ENCODE peak calls at places on chromosomes 5 and 9, in nine cellular contexts. One of them, this sample, is unnamed.

GRCh38 chr5:53023969-53024368 is 34.8 kb downstream of the ITGA2 start:
- DNase-seq in heart left ventricle: no peak
- DNase-seq in IMR-90: peak; percentile 95
- DNase-seq in hepatocyte: no peak
- DNase-seq in iPS DF 6.9: no peak
- DNase-seq in neuronal stem cell: no peak
- DNase-seq in HepG2: no peak
- DNase-seq in body of pancreas: no peak
- DNase-seq in cardiac muscle cell: no peak
- DNase-seq in this sample: peak; percentile 35

GRCh38 chr5:75707911-75708509 is 9.2 kb downstream of the POC5 start:
- DNase-seq in iPS DF 6.9: no peak
- DNase-seq in hepatocyte: no peak
- DNase-seq in cardiac muscle cell: no peak
- DNase-seq in body of pancreas: no peak
- DNase-seq in heart left ventricle: no peak
- DNase-seq in IMR-90: peak; percentile 9
- DNase-seq in neuronal stem cell: no peak
- DNase-seq in HepG2: no peak
- DNase-seq in this sample: no peak

GRCh38 chr9:4591123-4591500 is 71.0 kb upstream of the PLPP6 start:
- DNase-seq in HepG2: no peak
- DNase-seq in hepatocyte: no peak
- DNase-seq in neuronal stem cell: no peak
- DNase-seq in iPS DF 6.9: no peak
- DNase-seq in heart left ventricle: no peak
- DNase-seq in IMR-90: no peak
- DNase-seq in body of pancreas: no peak
- DNase-seq in cardiac muscle cell: no peak
- DNase-seq in this sample: no peak

GRCh38 chr9:17003576-17004240 is 131.1 kb upstream of the CNTLN start:
- DNase-seq in HepG2: no peak
- DNase-seq in iPS DF 6.9: no peak
- DNase-seq in neuronal stem cell: no peak
- DNase-seq in heart left ventricle: no peak
- DNase-seq in IMR-90: peak; percentile 83
- DNase-seq in hepatocyte: no peak
- DNase-seq in body of pancreas: no peak
- DNase-seq in cardiac muscle cell: no peak
- DNase-seq in this sample: no peak

GRCh38 chr5:151151793-151152192 is 5.8 kb downstream of the ANXA6 start:
- DNase-seq in heart left ventricle: no peak
- DNase-seq in cardiac muscle cell: no peak
- DNase-seq in hepatocyte: no peak
- DNase-seq in HepG2: no peak
- DNase-seq in body of pancreas: no peak
- DNase-seq in iPS DF 6.9: no peak
- DNase-seq in IMR-90: peak; percentile 47
- DNase-seq in neuronal stem cell: no peak
- DNase-seq in this sample: no peak

GRCh38 chr5:120122711-120123110 is 341.4 kb upstream of the PRR16 start:
- DNase-seq in neuronal stem cell: no peak
- DNase-seq in cardiac muscle cell: no peak
- DNase-seq in heart left ventricle: no peak
- DNase-seq in IMR-90: no peak
- DNase-seq in HepG2: no peak
- DNase-seq in body of pancreas: no peak
- DNase-seq in hepatocyte: no peak
- DNase-seq in iPS DF 6.9: no peak
- DNase-seq in this sample: no peak

GRCh38 chr9:132447346-132447745 is 37.3 kb downstream of the CFAP77 start:
- DNase-seq in heart left ventricle: no peak
- DNase-seq in hepatocyte: no peak
- DNase-seq in HepG2: peak; percentile 21
- DNase-seq in neuronal stem cell: peak; percentile 44
- DNase-seq in IMR-90: no peak
- DNase-seq in cardiac muscle cell: peak; percentile 31
- DNase-seq in iPS DF 6.9: no peak
- DNase-seq in body of pancreas: no peak
- DNase-seq in this sample: no peak

GRCh38 chr9:107684224-107684623 is 194.7 kb upstream of the KLF4 start:
- DNase-seq in cardiac muscle cell: no peak
- DNase-seq in IMR-90: peak; percentile 59
- DNase-seq in hepatocyte: peak; percentile 60
- DNase-seq in heart left ventricle: no peak
- DNase-seq in body of pancreas: no peak
- DNase-seq in neuronal stem cell: no peak
- DNase-seq in HepG2: no peak
- DNase-seq in iPS DF 6.9: no peak
- DNase-seq in this sample: no peak

GRCh38 chr5:90342576-90342975 is 67.0 kb downstream of the CETN3 start:
- DNase-seq in iPS DF 6.9: no peak
- DNase-seq in cardiac muscle cell: no peak
- DNase-seq in neuronal stem cell: no peak
- DNase-seq in hepatocyte: no peak
- DNase-seq in IMR-90: no peak
- DNase-seq in heart left ventricle: no peak
- DNase-seq in HepG2: no peak
- DNase-seq in body of pancreas: no peak
- DNase-seq in this sample: no peak

GRCh38 chr9:13787234-13787833 is 507.8 kb upstream of the MPDZ start:
- DNase-seq in cardiac muscle cell: peak; percentile 40
- DNase-seq in neuronal stem cell: no peak
- DNase-seq in body of pancreas: no peak
- DNase-seq in heart left ventricle: peak; percentile 43
- DNase-seq in IMR-90: peak; percentile 46
- DNase-seq in hepatocyte: peak; percentile 27
- DNase-seq in HepG2: no peak
- DNase-seq in iPS DF 6.9: no peak
- DNase-seq in this sample: no peak

GRCh38 chr5:170265527-170265926 is 32.0 kb downstream of the LCP2 start:
- DNase-seq in IMR-90: no peak
- DNase-seq in hepatocyte: peak; percentile 39
- DNase-seq in HepG2: no peak
- DNase-seq in iPS DF 6.9: no peak
- DNase-seq in body of pancreas: no peak
- DNase-seq in cardiac muscle cell: no peak
- DNase-seq in heart left ventricle: peak; percentile 64
- DNase-seq in neuronal stem cell: no peak
- DNase-seq in this sample: no peak

GRCh38 chr9:121556580-121556979 is 56.9 kb upstream of the GGTA1 start:
- DNase-seq in neuronal stem cell: no peak
- DNase-seq in hepatocyte: peak; percentile 49
- DNase-seq in IMR-90: peak; percentile 98
- DNase-seq in iPS DF 6.9: no peak
- DNase-seq in cardiac muscle cell: no peak
- DNase-seq in HepG2: no peak
- DNase-seq in heart left ventricle: peak; percentile 41
- DNase-seq in body of pancreas: peak; percentile 24
- DNase-seq in this sample: no peak

GRCh38 chr9:136900988-136901515 is 14.7 kb downstream of the TRAF2 start:
- DNase-seq in heart left ventricle: no peak
- DNase-seq in IMR-90: no peak
- DNase-seq in neuronal stem cell: no peak
- DNase-seq in HepG2: no peak
- DNase-seq in hepatocyte: no peak
- DNase-seq in cardiac muscle cell: no peak
- DNase-seq in iPS DF 6.9: no peak
- DNase-seq in body of pancreas: peak; percentile 44
- DNase-seq in this sample: no peak

GRCh38 chr5:138095100-138095907 is 11.5 kb downstream of the WNT8A start:
- DNase-seq in iPS DF 6.9: no peak
- DNase-seq in heart left ventricle: no peak
- DNase-seq in IMR-90: no peak
- DNase-seq in cardiac muscle cell: no peak
- DNase-seq in neuronal stem cell: no peak
- DNase-seq in hepatocyte: no peak
- DNase-seq in body of pancreas: no peak
- DNase-seq in HepG2: peak; percentile 86
- DNase-seq in this sample: no peak

GRCh38 chr5:95631265-95631957 is 11.5 kb downstream of the GPR150 start:
- DNase-seq in hepatocyte: peak; percentile 47
- DNase-seq in cardiac muscle cell: no peak
- DNase-seq in IMR-90: peak; percentile 89
- DNase-seq in heart left ventricle: no peak
- DNase-seq in HepG2: no peak
- DNase-seq in body of pancreas: no peak
- DNase-seq in iPS DF 6.9: no peak
- DNase-seq in neuronal stem cell: no peak
- DNase-seq in this sample: no peak

GRCh38 chr5:52854949-52855348 is 67.2 kb downstream of the ITGA1 start:
- DNase-seq in cardiac muscle cell: no peak
- DNase-seq in neuronal stem cell: no peak
- DNase-seq in heart left ventricle: no peak
- DNase-seq in HepG2: no peak
- DNase-seq in iPS DF 6.9: no peak
- DNase-seq in hepatocyte: no peak
- DNase-seq in body of pancreas: no peak
- DNase-seq in IMR-90: no peak
- DNase-seq in this sample: no peak

GRCh38 chr5:119354522-119355243 is 1.1 kb upstream of the TNFAIP8 start:
- DNase-seq in IMR-90: no peak
- DNase-seq in cardiac muscle cell: no peak
- DNase-seq in body of pancreas: no peak
- DNase-seq in HepG2: no peak
- DNase-seq in iPS DF 6.9: no peak
- DNase-seq in neuronal stem cell: no peak
- DNase-seq in heart left ventricle: no peak
- DNase-seq in hepatocyte: no peak
- DNase-seq in this sample: no peak

GRCh38 chr5:173786296-173787187 is 101.6 kb upstream of the CPEB4 start:
- DNase-seq in body of pancreas: no peak
- DNase-seq in neuronal stem cell: peak; percentile 48
- DNase-seq in cardiac muscle cell: no peak
- DNase-seq in heart left ventricle: no peak
- DNase-seq in hepatocyte: no peak
- DNase-seq in HepG2: no peak
- DNase-seq in iPS DF 6.9: no peak
- DNase-seq in IMR-90: no peak
- DNase-seq in this sample: no peak

GRCh38 chr5:10700516-10700915 is 60.5 kb downstream of the DAP start:
- DNase-seq in iPS DF 6.9: no peak
- DNase-seq in IMR-90: no peak
- DNase-seq in body of pancreas: no peak
- DNase-seq in neuronal stem cell: no peak
- DNase-seq in hepatocyte: no peak
- DNase-seq in heart left ventricle: no peak
- DNase-seq in HepG2: no peak
- DNase-seq in cardiac muscle cell: no peak
- DNase-seq in this sample: no peak

GRCh38 chr5:10702911-10703491 is 58.0 kb downstream of the DAP start:
- DNase-seq in iPS DF 6.9: no peak
- DNase-seq in body of pancreas: peak; percentile 47
- DNase-seq in hepatocyte: peak; percentile 58
- DNase-seq in IMR-90: peak; percentile 80
- DNase-seq in heart left ventricle: peak; percentile 45
- DNase-seq in HepG2: no peak
- DNase-seq in neuronal stem cell: no peak
- DNase-seq in cardiac muscle cell: no peak
- DNase-seq in this sample: no peak

GRCh38 chr5:10699987-10700386 is 61.0 kb downstream of the DAP start:
- DNase-seq in cardiac muscle cell: no peak
- DNase-seq in neuronal stem cell: no peak
- DNase-seq in body of pancreas: no peak
- DNase-seq in HepG2: no peak
- DNase-seq in hepatocyte: no peak
- DNase-seq in iPS DF 6.9: no peak
- DNase-seq in IMR-90: no peak
- DNase-seq in heart left ventricle: no peak
- DNase-seq in this sample: no peak

GRCh38 chr5:10702040-10702629 is 58.9 kb downstream of the DAP start:
- DNase-seq in IMR-90: peak; percentile 98
- DNase-seq in heart left ventricle: no peak
- DNase-seq in HepG2: no peak
- DNase-seq in cardiac muscle cell: no peak
- DNase-seq in neuronal stem cell: no peak
- DNase-seq in body of pancreas: peak; percentile 63
- DNase-seq in hepatocyte: peak; percentile 63
- DNase-seq in iPS DF 6.9: no peak
- DNase-seq in this sample: no peak

GRCh38 chr5:10701567-10702039 is 59.4 kb downstream of the DAP start:
- DNase-seq in HepG2: peak; percentile 18
- DNase-seq in neuronal stem cell: peak; percentile 24
- DNase-seq in heart left ventricle: no peak
- DNase-seq in hepatocyte: peak; percentile 54
- DNase-seq in IMR-90: peak; percentile 71
- DNase-seq in body of pancreas: no peak
- DNase-seq in cardiac muscle cell: peak; percentile 50
- DNase-seq in iPS DF 6.9: no peak
- DNase-seq in this sample: peak; percentile 33
- H3K27ac ChIP-seq in HepG2: no peak overlapping the region
- H3K27ac ChIP-seq in neuronal stem cell: no peak overlapping the region
- H3K27ac ChIP-seq in heart left ventricle: no peak overlapping the region
- H3K27ac ChIP-seq in hepatocyte: peak overlapping the region; percentile 78
- H3K27ac ChIP-seq in IMR-90: peak overlapping the region; percentile 44
- H3K27ac ChIP-seq in body of pancreas: peak overlapping the region; percentile 88
- H3K27ac ChIP-seq in cardiac muscle cell: no peak overlapping the region
- H3K27ac ChIP-seq in iPS DF 6.9: no peak overlapping the region
- H3K27ac ChIP-seq in this sample: no peak overlapping the region

GRCh38 chr5:171980729-171981128 is 25.7 kb downstream of the FBXW11 start:
- DNase-seq in HepG2: no peak
- DNase-seq in neuronal stem cell: no peak
- DNase-seq in body of pancreas: no peak
- DNase-seq in cardiac muscle cell: no peak
- DNase-seq in hepatocyte: no peak
- DNase-seq in IMR-90: no peak
- DNase-seq in iPS DF 6.9: peak; percentile 41
- DNase-seq in heart left ventricle: no peak
- DNase-seq in this sample: peak; percentile 19
- H3K4me3 ChIP-seq in HepG2: no peak overlapping the region
- H3K4me3 ChIP-seq in neuronal stem cell: no peak overlapping the region
- H3K4me3 ChIP-seq in body of pancreas: no peak overlapping the region
- H3K4me3 ChIP-seq in cardiac muscle cell: no peak overlapping the region
- H3K4me3 ChIP-seq in hepatocyte: no peak overlapping the region
- H3K4me3 ChIP-seq in IMR-90: no peak overlapping the region
- H3K4me3 ChIP-seq in iPS DF 6.9: no peak overlapping the region
- H3K4me3 ChIP-seq in heart left ventricle: no peak overlapping the region
- H3K4me3 ChIP-seq in this sample: no peak overlapping the region

GRCh38 chr5:177365845-177366527 is 8.3 kb downstream of the RGS14 start:
- DNase-seq in neuronal stem cell: no peak
- DNase-seq in hepatocyte: no peak
- DNase-seq in body of pancreas: no peak
- DNase-seq in heart left ventricle: no peak
- DNase-seq in cardiac muscle cell: no peak
- DNase-seq in iPS DF 6.9: no peak
- DNase-seq in HepG2: no peak
- DNase-seq in IMR-90: no peak
- DNase-seq in this sample: no peak
- H3K4me1 ChIP-seq in neuronal stem cell: peaks cover 19% of the 10 kb centered on the region
- H3K4me1 ChIP-seq in hepatocyte: peaks cover 29% of the 10 kb centered on the region
- H3K4me1 ChIP-seq in body of pancreas: peaks cover 71% of the 10 kb centered on the region
- H3K4me1 ChIP-seq in heart left ventricle: peaks cover 43% of the 10 kb centered on the region
- H3K4me1 ChIP-seq in cardiac muscle cell: peaks cover 36% of the 10 kb centered on the region
- H3K4me1 ChIP-seq in iPS DF 6.9: peaks cover 14% of the 10 kb centered on the region
- H3K4me1 ChIP-seq in HepG2: peaks cover 86% of the 10 kb centered on the region
- H3K4me1 ChIP-seq in IMR-90: peaks cover 9% of the 10 kb centered on the region
- H3K4me1 ChIP-seq in this sample: peaks cover 3% of the 10 kb centered on the region

DNA sequence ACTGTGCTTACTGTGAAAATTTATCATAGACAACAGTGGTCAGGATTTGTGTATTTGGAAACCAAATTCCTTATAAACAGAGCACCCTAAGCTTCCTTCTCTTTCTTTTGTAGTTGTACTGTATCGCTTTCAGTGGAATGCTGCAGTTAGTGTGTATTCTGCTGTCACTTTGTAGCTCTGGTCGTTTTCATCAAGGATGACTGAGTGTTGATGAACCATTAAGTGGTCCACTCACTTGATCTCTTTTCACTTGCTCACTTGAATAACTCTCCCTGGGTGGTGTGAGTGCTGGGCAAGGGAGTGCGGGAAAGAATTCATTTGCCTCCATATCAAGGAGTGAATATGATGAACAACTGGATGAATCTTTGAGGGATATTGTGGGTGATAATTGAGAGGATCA is 1225.7 kb upstream of the WWC1 start:
- DNase-seq in HepG2: no peak
- DNase-seq in cardiac muscle cell: peak; percentile 66
- DNase-seq in neuronal stem cell: peak; percentile 30
- DNase-seq in hepatocyte: no peak
- DNase-seq in body of pancreas: no peak
- DNase-seq in heart left ventricle: no peak
- DNase-seq in IMR-90: no peak
- DNase-seq in iPS DF 6.9: no peak
- DNase-seq in this sample: no peak
- H3K27ac ChIP-seq in HepG2: no peak overlapping the region
- H3K27ac ChIP-seq in cardiac muscle cell: no peak overlapping the region
- H3K27ac ChIP-seq in neuronal stem cell: peak overlapping the region; percentile 18
- H3K27ac ChIP-seq in hepatocyte: no peak overlapping the region
- H3K27ac ChIP-seq in body of pancreas: no peak overlapping the region
- H3K27ac ChIP-seq in heart left ventricle: no peak overlapping the region
- H3K27ac ChIP-seq in IMR-90: no peak overlapping the region
- H3K27ac ChIP-seq in iPS DF 6.9: no peak overlapping the region
- H3K27ac ChIP-seq in this sample: no peak overlapping the region